ENCODE peak calls at places on chromosome 18, in seven cellular contexts. C, W, M, Y, R, Q and J are unnamed samples.

GRCh38 chr18:5632041-5632440 is 88.2 kb upstream of the EPB41L3 start:
- DNase-seq in Y (no peak), R (no peak), C (no peak), M (no peak), Q (no peak), W (no peak), J (no peak)

GRCh38 chr18:75057169-75057789 is 151.7 kb downstream of the PTGR3 start:
- DNase-seq in Y (no peak), C (no peak), M (no peak), R (no peak), Q (no peak), W (no peak), J (no peak)

GRCh38 chr18:63182861-63183260 is 136.7 kb downstream of the BCL2 start:
- DNase-seq in C (no peak), Y (no peak), Q (no peak), M (no peak), R (no peak), W (no peak), J (no peak)

GRCh38 chr18:74512321-74513053 is 16.3 kb downstream of the CNDP2 start:
- DNase-seq in Y (no peak), Q (no peak), R (no peak), W (peak), C (no peak), M (no peak), J (no peak)

GRCh38 chr18:31275722-31276463 is 42.1 kb upstream of the DSG1 start:
- DNase-seq in W (no peak), Q (no peak), Y (no peak), R (no peak), C (no peak), M (no peak), J (no peak)

GRCh38 chr18:63505566-63506335 is 29.0 kb downstream of the SERPINB5 start:
- DNase-seq in Q (peak), M (peak), R (peak), Y (no peak), W (no peak), C (peak), J (peak)

GRCh38 chr18:70337139-70337972 is 48.5 kb downstream of the SOCS6 start:
- DNase-seq in Q (peak), R (peak), W (no peak), Y (no peak), M (no peak), C (peak), J (no peak)

GRCh38 chr18:2147866-2148265 is 423.4 kb downstream of the METTL4 start:
- DNase-seq in Y (no peak), W (no peak), M (no peak), R (peak), Q (no peak), C (peak), J (no peak)